ENCODE peak calls at places on chromosome 12, in six cellular contexts. M is endodermal cell, A is lung, Q is body of pancreas, P is esophagus muscularis mucosa, G is cardiac muscle cell. Y is an unnamed sample.

GRCh38 chr12:2884810-2885209 is 5.9 kb upstream of the TULP3 start:
- DNase-seq in Q (no peak), P (no peak), G (no peak), A (no peak), M (no peak), Y (no peak)

GRCh38 chr12:25040593-25040992 is 91.7 kb upstream of the BCAT1 start:
- DNase-seq in M (no peak), Q (no peak), P (no peak), G (no peak), A (no peak), Y (no peak)

GRCh38 chr12:16407332-16407731 is 59.9 kb downstream of the MGST1 start:
- DNase-seq in M (no peak), P (no peak), G (no peak), A (no peak), Q (peak; percentile 6), Y (no peak)

GRCh38 chr12:1927051-1927680 is 8.7 kb upstream of the CACNA2D4 start:
- DNase-seq in Q (no peak), M (peak; percentile 37), G (no peak), A (no peak), P (peak; percentile 77), Y (no peak)

GRCh38 chr12:85831327-85831990 is 4.8 kb downstream of the RASSF9 start:
- DNase-seq in A (no peak), M (no peak), P (no peak), G (no peak), Q (no peak), Y (no peak)

GRCh38 chr12:47776471-47777143 is 3.6 kb downstream of the SLC48A1 start:
- DNase-seq in P (no peak), A (no peak), M (no peak), Q (no peak), G (no peak), Y (no peak)

GRCh38 chr12:122031342-122032216 is 9.9 kb downstream of the BCL7A start:
- DNase-seq in G (peak; percentile 49), P (no peak), Q (peak; percentile 39), A (peak; percentile 61), M (peak; percentile 96), Y (no peak)

GRCh38 chr12:20212658-20213387 is 155.5 kb upstream of the PDE3A start:
- DNase-seq in M (peak; percentile 92), Q (peak; percentile 77), P (no peak), G (peak; percentile 81), A (peak; percentile 76), Y (peak; percentile 92)

GRCh38 chr12:125014526-125014925 is 21.1 kb downstream of the BRI3BP start:
- DNase-seq in A (no peak), P (no peak), M (no peak), G (no peak), Q (peak; percentile 62), Y (no peak)

GRCh38 chr12:131057211-131057721 is 103.6 kb downstream of the ADGRD1 start:
- DNase-seq in P (no peak), G (no peak), A (no peak), M (peak; percentile 30), Q (no peak), Y (peak; percentile 61)

GRCh38 chr12:7934560-7935463 is 1.2 kb downstream of the SLC2A3 start:
- DNase-seq in Q (no peak), G (no peak), M (no peak), P (no peak), A (no peak), Y (no peak)

GRCh38 chr12:104201238-104202001 is 14.2 kb upstream of the TXNRD1 start:
- DNase-seq in M (peak; percentile 85), G (peak; percentile 63), Q (peak; percentile 61), P (no peak), A (peak; percentile 46), Y (no peak)

GRCh38 chr12:27383429-27384260 is 51.0 kb downstream of the BMAL2 start:
- DNase-seq in Q (peak; percentile 78), P (peak; percentile 93), M (peak; percentile 97), G (peak; percentile 70), A (peak; percentile 70), Y (peak; percentile 79)

GRCh38 chr12:71797506-71797905 is 42.1 kb upstream of the TBC1D15 start:
- DNase-seq in Q (no peak), M (no peak), A (no peak), G (no peak), P (no peak), Y (no peak)

GRCh38 chr12:52691076-52691764 is 11.0 kb upstream of the KRT1 start:
- DNase-seq in P (no peak), Q (no peak), G (peak; percentile 47), A (no peak), M (peak; percentile 83), Y (no peak)

GRCh38 chr12:71475280-71475679 is 35.7 kb downstream of the LGR5 start:
- DNase-seq in A (no peak), M (no peak), P (no peak), Q (no peak), G (no peak), Y (no peak)

DNA sequence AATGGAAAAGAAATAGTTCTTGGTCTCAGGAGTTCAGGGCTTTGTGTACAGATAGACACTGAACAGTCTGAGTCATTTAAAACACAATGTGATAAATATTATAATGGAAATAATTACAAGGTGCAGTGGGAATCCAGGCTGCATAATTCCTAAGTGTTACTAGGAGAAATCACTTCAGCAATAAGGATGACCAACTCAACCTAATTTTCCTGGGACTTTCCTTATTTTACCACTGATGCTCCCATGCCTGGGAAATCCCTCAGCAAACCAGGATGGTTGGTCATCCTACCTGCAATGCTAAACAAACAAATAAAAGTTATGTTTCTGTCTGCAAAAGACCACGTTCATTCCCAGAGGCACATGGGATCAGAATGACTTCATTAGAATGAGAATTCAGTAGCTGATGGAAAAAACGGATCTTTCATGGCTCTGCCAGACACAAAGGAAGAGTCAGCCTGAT is 130.8 kb upstream of the RAP1B start:
- DNase-seq in G (no peak), A (no peak), P (no peak), M (no peak), Q (no peak), Y (no peak)
- H3K27ac ChIP-seq in G (no peak overlapping the region), A (no peak overlapping the region), P (peak overlapping the region; percentile 76), M (peak overlapping the region; percentile 19), Q (no peak overlapping the region), Y (no peak overlapping the region)

GRCh38 chr12:117472983-117473382 is 111.6 kb upstream of the NOS1 start:
- DNase-seq in G (peak; percentile 48), M (peak; percentile 95), Q (no peak), A (no peak), P (no peak), Y (no peak)
- TF ChIP-seq CTCF in G (no peak), M (peak; percentile 90), Q (peak; percentile 34), A (no peak), P (no peak), Y (no peak)

GRCh38 chr12:5428332-5429221 is 3.3 kb upstream of the NTF3 start:
- DNase-seq in G (peak; percentile 62), P (peak; percentile 89), M (peak; percentile 88), Q (no peak), A (no peak), Y (no peak)
- H3K4me3 ChIP-seq in G (peak overlapping the region; percentile 9), P (no peak overlapping the region), M (peak overlapping the region; percentile 31), Q (no peak overlapping the region), A (no peak overlapping the region), Y (no peak overlapping the region)

GRCh38 chr12:108620236-108620879 is 13.3 kb downstream of the SELPLG start:
- DNase-seq in M (no peak), P (no peak), A (no peak), Q (peak; percentile 44), G (no peak), Y (no peak)
- H3K27ac ChIP-seq in M (no peak overlapping the region), P (no peak overlapping the region), A (peak overlapping the region; percentile 9), Q (no peak overlapping the region), G (no peak overlapping the region), Y (no peak overlapping the region)